ENCODE peak calls at places on chromosomes 11 and 22, in five cellular contexts. B is Karpas-422; L is nucleus accumbens; G is cerebellar cortex; J is activated CD4-positive, alpha-beta T cell treated with anti-CD3 and anti-CD28 coated beads for 36 hours. O is an unnamed sample.

GRCh38 chr11:133810766-133811165 is 34.5 kb downstream of the SPATA19 start:
- DNase-seq in B (no peak), L (no peak), G (no peak), J (no peak), O (no peak)

GRCh38 chr11:63904743-63905142 is 12.2 kb downstream of the RCOR2 start:
- DNase-seq in B (no peak), L (no peak), G (no peak), J (no peak), O (no peak)

GRCh38 chr11:117328414-117329010 is 858 bp downstream of the CEP164 start:
- DNase-seq in B (peak), L (no peak), G (peak), J (peak), O (no peak)

GRCh38 chr11:46277313-46277622 is 194 bp upstream of the CREB3L1 start:
- DNase-seq in B (no peak), L (no peak), G (peak), J (no peak), O (no peak)

GRCh38 chr11:130894322-130895025 is 21.8 kb downstream of the SNX19 start:
- DNase-seq in B (peak), L (peak), G (peak), J (peak), O (peak)

GRCh38 chr11:121536116-121536515 is 83.3 kb upstream of the SORL1-AS1 start:
- DNase-seq in B (peak), L (no peak), G (no peak), J (no peak), O (no peak)

GRCh38 chr11:15663778-15664218 is 549.1 kb downstream of the INSC start:
- DNase-seq in B (no peak), L (no peak), G (no peak), J (no peak), O (no peak)

GRCh38 chr22:30602049-30602448 is 4.9 kb upstream of the TCN2 start:
- DNase-seq in B (peak), L (no peak), G (peak), J (peak), O (peak)

GRCh38 chr11:128226106-128226716 is 361.1 kb downstream of the ETS1 start:
- DNase-seq in B (no peak), L (no peak), G (no peak), J (peak), O (peak)

GRCh38 chr11:85947431-85948272 is 92.5 kb downstream of the CCDC83 start:
- DNase-seq in B (peak), L (peak), G (no peak), J (peak), O (peak)

GRCh38 chr11:41579546-41579945 is 120.1 kb upstream of the LRRC4C start:
- DNase-seq in B (no peak), L (no peak), G (no peak), J (no peak), O (no peak)

GRCh38 chr11:69968407-69969347 is 109.4 kb upstream of the ANO1 start:
- DNase-seq in B (no peak), L (no peak), G (no peak), J (no peak), O (no peak)

GRCh38 chr11:78414321-78415051 is 3.1 kb downstream of the GAB2 start:
- DNase-seq in B (peak), L (no peak), G (peak), J (no peak), O (no peak)

O was measured in activated CD4-positive, alpha-beta memory T cell treated with anti-CD3 and anti-CD28 coated beads for 36 hours.